ENCODE peak calls at places on chromosomes 5 and 9, in six cellular contexts. Z is psoas muscle, G is lower lobe of right lung, T is H9, D is tibial artery, O is neural progenitor cell. S is an unnamed sample.

GRCh38 chr5:56299212-56299611 is 66.1 kb upstream of the ANKRD55 start:
- DNase-seq in Z (no peak), G (no peak), T (no peak), D (no peak), O (no peak), S (no peak)

GRCh38 chr5:177426566-177427210 is at the start of gene GRK6:
- DNase-seq in Z (peak; percentile 59), G (peak; percentile 81), T (no peak), D (no peak), O (no peak), S (peak; percentile 60)

GRCh38 chr5:134226441-134227192 is 744 bp upstream of the PPP2CA start:
- DNase-seq in Z (no peak), G (peak; percentile 91), T (no peak), D (no peak), O (no peak), S (peak; percentile 33)

GRCh38 chr9:113957778-113958430 is 81.8 kb downstream of the ZNF618 start:
- DNase-seq in Z (no peak), G (no peak), T (no peak), D (no peak), O (no peak), S (no peak)

GRCh38 chr5:176768174-176768970 is 42.0 kb upstream of the UNC5A start:
- DNase-seq in Z (no peak), G (no peak), T (peak; percentile 16), D (no peak), O (no peak), S (no peak)

GRCh38 chr5:143244990-143245389 is 158.5 kb downstream of the NR3C1 start:
- DNase-seq in Z (no peak), G (no peak), T (no peak), D (no peak), O (no peak), S (no peak)

GRCh38 chr5:149636861-149637246 is 55.6 kb downstream of the ARHGEF37 start:
- DNase-seq in Z (no peak), G (no peak), T (peak; percentile 71), D (peak; percentile 58), O (peak; percentile 80), S (peak; percentile 89)

GRCh38 chr5:43245724-43246385 is 53.8 kb downstream of the NIM1K start:
- DNase-seq in Z (no peak), G (no peak), T (no peak), D (no peak), O (no peak), S (no peak)

GRCh38 chr5:73895471-73895870 is 269.5 kb downstream of the ARHGEF28 start:
- DNase-seq in Z (no peak), G (no peak), T (no peak), D (no peak), O (no peak), S (no peak)

GRCh38 chr9:123451011-123451410 is 95.0 kb downstream of the CRB2 start:
- DNase-seq in Z (no peak), G (no peak), T (no peak), D (no peak), O (no peak), S (peak; percentile 53)

GRCh38 chr5:74092761-74093160 is 466.8 kb downstream of the ARHGEF28 start:
- DNase-seq in Z (no peak), G (no peak), T (no peak), D (no peak), O (no peak), S (no peak)

GRCh38 chr9:98724810-98725530 is 16.2 kb upstream of the GABBR2 start:
- DNase-seq in Z (no peak), G (no peak), T (no peak), D (no peak), O (no peak), S (no peak)

GRCh38 chr5:135174315-135175096 is 140.5 kb upstream of the PITX1 start:
- DNase-seq in Z (no peak), G (no peak), T (peak; percentile 78), D (no peak), O (peak; percentile 66), S (no peak)

GRCh38 chr5:61805101-61805500 is 473.0 kb downstream of the ZSWIM6 start:
- DNase-seq in Z (no peak), G (no peak), T (no peak), D (no peak), O (no peak), S (no peak)

GRCh38 chr9:15961217-15961616 is 408.4 kb downstream of the CCDC171 start:
- DNase-seq in Z (no peak), G (no peak), T (no peak), D (no peak), O (no peak), S (no peak)

GRCh38 chr9:135607401-135608293 is 31.7 kb downstream of the GLT6D1 start:
- DNase-seq in Z (no peak), G (no peak), T (peak; percentile 20), D (no peak), O (no peak), S (no peak)

GRCh38 chr5:130166839-130167490 is 262.7 kb downstream of the CHSY3 start:
- DNase-seq in Z (no peak), G (no peak), T (peak; percentile 57), D (no peak), O (peak; percentile 26), S (no peak)

GRCh38 chr9:38026021-38026809 is 42.8 kb downstream of the SHB start:
- DNase-seq in Z (peak; percentile 40), G (no peak), T (peak; percentile 67), D (peak; percentile 79), O (no peak), S (no peak)

GRCh38 chr5:118302786-118303185 is 685.6 kb downstream of the DTWD2 start:
- DNase-seq in Z (no peak), G (no peak), T (no peak), D (no peak), O (no peak), S (no peak)

GRCh38 chr5:39106332-39106731 is 32.1 kb upstream of the RICTOR start:
- DNase-seq in Z (no peak), G (no peak), T (no peak), D (no peak), O (no peak), S (no peak)

GRCh38 chr9:5553211-5553610 is 42.9 kb downstream of the PDCD1LG2 start:
- DNase-seq in Z (no peak), G (no peak), T (no peak), D (no peak), O (no peak), S (no peak)

GRCh38 chr9:5556101-5556500 is 45.8 kb downstream of the PDCD1LG2 start:
- DNase-seq in Z (no peak), G (no peak), T (no peak), D (no peak), O (no peak), S (no peak)

GRCh38 chr9:5552301-5552700 is 42.0 kb downstream of the PDCD1LG2 start:
- DNase-seq in Z (no peak), G (no peak), T (no peak), D (no peak), O (no peak), S (no peak)

GRCh38 chr9:5551771-5552170 is 41.4 kb downstream of the PDCD1LG2 start:
- DNase-seq in Z (no peak), G (no peak), T (no peak), D (no peak), O (no peak), S (no peak)

DNA sequence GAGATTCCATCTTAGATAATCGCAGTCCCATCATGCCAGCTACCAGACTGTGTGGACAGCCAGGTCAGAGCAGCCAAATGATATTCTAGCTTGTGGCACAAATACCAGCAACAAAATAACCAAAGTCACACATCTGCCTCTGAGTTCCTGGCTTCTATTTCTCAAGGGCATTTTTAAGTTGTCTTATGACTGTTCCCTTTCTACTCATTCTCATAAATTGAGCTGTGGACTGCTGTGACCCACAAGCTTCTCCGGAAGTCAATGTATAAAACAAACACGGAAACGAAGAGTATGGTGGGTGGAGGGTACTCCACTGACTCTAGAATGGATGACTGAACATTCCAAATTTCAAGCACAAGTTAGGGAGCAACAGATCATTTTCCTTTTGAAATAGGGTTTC is 43.9 kb downstream of the PDCD1LG2 start:
- DNase-seq in Z (no peak), G (no peak), T (no peak), D (no peak), O (no peak), S (no peak)
- H3K4me1 ChIP-seq in Z (peaks cover 38% of the 10 kb centered on the region), G (peaks cover 33% of the 10 kb centered on the region), T (no peaks in the 10 kb centered on the region), D (no peaks in the 10 kb centered on the region), O (peaks cover 7% of the 10 kb centered on the region), S (no peaks in the 10 kb centered on the region)

GRCh38 chr9:133587466-133587865 is 21.7 kb downstream of the FAM163B start:
- DNase-seq in Z (no peak), G (no peak), T (no peak), D (no peak), O (no peak), S (no peak)

GRCh38 chr9:133591985-133592384 is 17.2 kb downstream of the FAM163B start:
- DNase-seq in Z (no peak), G (no peak), T (no peak), D (no peak), O (no peak), S (no peak)

GRCh38 chr9:133590231-133590855 is 18.8 kb downstream of the FAM163B start:
- DNase-seq in Z (no peak), G (no peak), T (no peak), D (no peak), O (no peak), S (no peak)

GRCh38 chr9:133591116-133591910 is 17.9 kb downstream of the FAM163B start:
- DNase-seq in Z (no peak), G (no peak), T (no peak), D (no peak), O (no peak), S (no peak)

GRCh38 chr9:133589454-133590227 is 19.5 kb downstream of the FAM163B start:
- DNase-seq in Z (no peak), G (no peak), T (peak; percentile 83), D (no peak), O (peak; percentile 45), S (no peak)
- TF ChIP-seq CTCF in Z (peak; percentile 16), G (peak; percentile 52), T (peak; percentile 95), D (no peak), O (peak; percentile 68), S (peak; percentile 6)

DNA sequence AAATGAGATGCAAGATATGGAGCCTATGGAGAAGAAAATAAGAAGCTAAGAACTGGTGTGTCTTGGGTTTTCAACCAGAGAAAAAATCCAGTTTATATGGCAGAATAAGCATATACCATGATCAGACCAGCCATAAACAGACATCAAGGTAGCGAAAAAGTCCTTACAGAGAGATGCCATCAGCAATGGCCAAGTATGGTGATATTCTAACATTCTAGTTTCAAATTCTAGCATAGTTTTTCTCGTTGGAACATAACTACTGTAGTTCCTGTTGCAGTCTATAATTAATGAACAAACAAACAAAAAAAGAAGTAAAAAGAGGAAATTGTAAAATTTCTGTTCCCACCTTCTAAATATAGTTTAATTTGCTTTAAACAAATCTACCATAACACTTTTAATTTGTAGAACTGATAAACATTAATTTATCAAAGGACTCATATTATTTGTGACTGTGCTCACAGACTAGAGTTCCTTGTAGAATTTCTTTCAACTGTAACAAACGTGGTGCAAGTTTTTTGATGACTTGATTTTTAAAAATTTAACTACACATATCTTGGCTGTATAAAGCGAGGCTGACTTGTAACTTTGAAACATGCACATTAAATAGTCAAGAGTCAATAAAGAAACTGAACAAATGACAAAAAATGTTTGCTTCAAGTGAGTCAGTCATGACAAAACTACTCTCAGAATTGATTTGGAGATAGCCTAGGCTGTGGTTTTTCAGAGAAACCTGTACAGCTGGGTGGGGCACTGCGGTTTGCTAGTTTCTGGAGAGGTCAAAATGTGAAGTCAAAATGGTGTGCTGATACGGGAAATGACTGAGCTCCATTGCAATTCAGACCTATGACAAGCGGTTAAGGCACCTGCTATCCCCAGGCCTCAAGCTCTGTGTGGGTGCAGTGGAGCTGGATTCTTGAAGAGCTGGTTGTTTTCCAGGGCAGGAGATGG is 10.1 kb upstream of the CD180 start:
- DNase-seq in Z (no peak), G (peak; percentile 68), T (no peak), D (no peak), O (no peak), S (no peak)
- H3K4me1 ChIP-seq in Z (no peaks in the 10 kb centered on the region), G (peaks cover 55% of the 10 kb centered on the region), T (no peaks in the 10 kb centered on the region), D (no peaks in the 10 kb centered on the region), O (no peaks in the 10 kb centered on the region), S (no peaks in the 10 kb centered on the region)

GRCh38 chr9:112887377-112887776 is 3.3 kb downstream of the SLC46A2 start:
- DNase-seq in Z (no peak), G (peak; percentile 71), T (peak; percentile 77), D (no peak), O (peak; percentile 59), S (no peak)
- TF ChIP-seq CTCF in Z (no peak), G (peak; percentile 41), T (peak; percentile 78), D (no peak), O (peak; percentile 60), S (no peak)

S was measured in adrenal gland.